ENCODE peak calls at places on chromosome 18, in nine cellular contexts. S, G, V, J, X, H, U, W and B are unnamed samples.

GRCh38 chr18:25423267-25423666 is 71.3 kb upstream of the ZNF521 start:
- DNase-seq in S (no peak), U (no peak), V (no peak), J (no peak), W (no peak), G (no peak), X (no peak), H (no peak), B (no peak)

GRCh38 chr18:12408247-12408869 is 629 bp downstream of the PRELID3A start:
- DNase-seq in J (peak; percentile 34), W (peak; percentile 45), G (no peak), H (peak; percentile 53), U (no peak), S (no peak), V (no peak), X (no peak), B (no peak)

GRCh38 chr18:54162431-54162830 is 62.0 kb downstream of the MBD2 start:
- DNase-seq in U (no peak), V (peak; percentile 78), J (no peak), S (no peak), H (peak; percentile 87), X (no peak), W (peak; percentile 94), G (no peak), B (no peak)

GRCh38 chr18:23228102-23229051 is 93.1 kb downstream of the CABLES1 start:
- DNase-seq in J (no peak), H (peak; percentile 68), X (no peak), V (peak; percentile 75), S (no peak), G (no peak), U (no peak), W (peak; percentile 77), B (no peak)

GRCh38 chr18:32389868-32390267 is 80.8 kb downstream of the GAREM1 start:
- DNase-seq in W (no peak), X (no peak), J (no peak), V (no peak), U (no peak), H (no peak), G (no peak), S (no peak), B (no peak)

GRCh38 chr18:12046751-12047335 is 46.8 kb upstream of the ANKRD62 start:
- DNase-seq in X (peak; percentile 45), H (no peak), S (no peak), G (no peak), J (no peak), W (no peak), U (no peak), V (no peak), B (peak; percentile 45)

GRCh38 chr18:63346471-63347183 is 20.4 kb downstream of the KDSR start:
- DNase-seq in V (no peak), X (no peak), J (no peak), U (no peak), H (no peak), G (no peak), W (peak; percentile 36), S (no peak), B (no peak)

GRCh38 chr18:39453882-39454281 is 1888.3 kb upstream of the CELF4 start:
- DNase-seq in V (peak; percentile 65), G (no peak), H (peak; percentile 65), J (no peak), U (no peak), S (peak; percentile 30), W (peak; percentile 66), X (no peak), B (no peak)

DNA sequence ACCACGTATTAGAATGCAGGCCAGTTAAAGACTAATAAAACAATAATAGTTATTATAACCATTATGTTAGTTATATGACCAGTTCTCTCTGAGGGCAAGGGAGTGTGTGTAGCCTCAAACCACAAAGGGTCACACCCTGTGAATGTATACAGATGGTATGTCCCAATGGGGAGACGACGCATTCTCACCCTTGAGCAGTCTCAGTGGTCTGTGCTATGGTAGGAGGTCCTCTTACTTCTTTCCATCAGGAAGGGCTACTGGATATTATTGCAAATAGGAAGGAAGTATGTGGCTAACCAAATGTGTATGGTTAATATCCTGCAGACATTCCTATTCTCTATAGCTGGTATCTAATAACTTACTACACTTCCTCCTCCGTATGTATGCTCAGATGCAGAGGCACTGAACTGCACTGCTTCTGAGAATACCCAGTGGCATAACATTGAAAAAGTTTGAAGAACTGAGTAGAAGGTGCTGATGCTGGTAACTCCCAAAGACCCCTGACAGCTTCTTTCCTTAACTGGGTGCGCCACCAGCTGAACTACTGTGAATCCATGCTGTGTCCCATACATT is 306.7 kb upstream of the CCDC68 start:
- DNase-seq in J (no peak), V (peak; percentile 27), S (no peak), X (no peak), H (peak; percentile 37), U (no peak), W (no peak), G (no peak), B (no peak)
- H3K4me2 ChIP-seq in J (no peak overlapping the region), V (no peak overlapping the region), S (no peak overlapping the region), X (peak overlapping the region; percentile 19), H (no peak overlapping the region), U (no peak overlapping the region), W (no peak overlapping the region), G (no peak overlapping the region), B (no peak overlapping the region)

GRCh38 chr18:53025247-53025646 is 685.2 kb downstream of the DCC start:
- DNase-seq in X (no peak), G (no peak), H (no peak), J (no peak), V (no peak), S (peak; percentile 19), W (no peak), U (no peak), B (no peak)
- H3K4me2 ChIP-seq in X (no peak overlapping the region), G (no peak overlapping the region), H (no peak overlapping the region), J (no peak overlapping the region), V (no peak overlapping the region), S (no peak overlapping the region), W (no peak overlapping the region), U (no peak overlapping the region), B (no peak overlapping the region)

GRCh38 chr18:69261436-69261835 is 139.3 kb upstream of the DOK6 start:
- DNase-seq in W (peak; percentile 39), G (no peak), J (no peak), V (no peak), S (no peak), U (peak; percentile 15), H (no peak), X (no peak), B (peak; percentile 13)

GRCh38 chr18:69259282-69259681 is 141.4 kb upstream of the DOK6 start:
- DNase-seq in W (peak; percentile 3), J (no peak), H (no peak), V (no peak), X (no peak), S (no peak), U (no peak), G (no peak), B (no peak)

GRCh38 chr18:69257861-69258458 is 142.7 kb upstream of the DOK6 start:
- DNase-seq in X (no peak), U (no peak), G (no peak), W (peak; percentile 87), V (peak; percentile 69), S (peak; percentile 47), H (peak; percentile 92), J (no peak), B (no peak)
- H3K4me2 ChIP-seq in X (no peak overlapping the region), U (no peak overlapping the region), G (no peak overlapping the region), W (no peak overlapping the region), V (no peak overlapping the region), S (no peak overlapping the region), H (peak overlapping the region; percentile 70), J (no peak overlapping the region), B (no peak overlapping the region)

GRCh38 chr18:654601-655000 is 2.9 kb upstream of the TYMS start:
- DNase-seq in S (no peak), X (no peak), U (no peak), G (no peak), J (no peak), V (no peak), H (no peak), W (no peak), B (no peak)

GRCh38 chr18:657998-658946 is 819 bp downstream of the TYMS start:
- DNase-seq in W (peak; percentile 87), U (peak; percentile 82), G (peak; percentile 82), X (peak; percentile 96), J (peak; percentile 89), H (peak; percentile 94), V (peak; percentile 84), S (peak; percentile 94), B (peak; percentile 93)

GRCh38 chr18:657311-657997 is at the start of gene TYMS:
- DNase-seq in G (peak; percentile 63), S (peak; percentile 79), J (peak; percentile 89), X (peak; percentile 90), W (peak; percentile 60), V (peak; percentile 51), U (peak; percentile 62), H (peak; percentile 64), B (peak; percentile 86)

GRCh38 chr18:653512-653911 is 3.9 kb upstream of the TYMS start:
- DNase-seq in U (no peak), G (no peak), W (no peak), V (no peak), S (no peak), X (peak; percentile 27), H (no peak), J (no peak), B (no peak)

GRCh38 chr18:655445-655844 is 2.0 kb upstream of the TYMS start:
- DNase-seq in U (no peak), V (no peak), W (no peak), S (no peak), J (no peak), X (no peak), H (no peak), G (no peak), B (no peak)
- H3K4me2 ChIP-seq in U (no peak overlapping the region), V (no peak overlapping the region), W (no peak overlapping the region), S (no peak overlapping the region), J (no peak overlapping the region), X (no peak overlapping the region), H (no peak overlapping the region), G (peak overlapping the region; percentile 94), B (no peak overlapping the region)

DNA sequence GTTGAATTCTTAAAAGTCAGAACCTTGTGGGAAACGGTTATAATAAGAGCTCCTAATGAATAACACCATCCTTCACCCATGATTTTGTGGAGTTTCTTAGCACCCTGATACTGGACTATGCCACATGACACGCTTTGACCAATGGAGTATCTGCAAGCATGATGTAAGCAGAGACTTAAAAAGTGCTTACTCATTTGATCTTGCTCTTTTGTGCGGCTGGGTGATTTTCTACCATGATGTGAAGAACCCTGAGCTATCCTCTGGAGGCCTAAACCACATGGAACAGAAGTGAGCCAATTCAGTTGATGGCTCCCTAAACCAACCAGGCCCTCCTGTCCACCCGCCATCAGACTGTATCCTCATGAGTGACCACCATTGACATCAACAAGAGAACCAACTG is 70.9 kb downstream of the TCF4 start:
- DNase-seq in U (no peak), V (no peak), W (no peak), G (no peak), X (no peak), S (no peak), J (no peak), H (no peak), B (no peak)
- H3K4me2 ChIP-seq in U (no peak overlapping the region), V (no peak overlapping the region), W (no peak overlapping the region), G (no peak overlapping the region), X (no peak overlapping the region), S (no peak overlapping the region), J (no peak overlapping the region), H (no peak overlapping the region), B (no peak overlapping the region)